ENCODE peak calls at places on chromosome X, in seven cellular contexts. F is ACHN; K is NCI-H146; N is activated CD8-positive, alpha-beta memory T cell treated with anti-CD3 and anti-CD28 coated beads, Interleukin-2, amount 10 ng/mL, durations not matched to agents 7 days and 5 days; X is Daoy; J is T-helper 1 cell; H is COR-L47. P is an unnamed sample.

GRCh38 chrX:151396042-151396826 is 772 bp upstream of the VMA21 start:
- DNase-seq in F (peak; percentile 26), X (peak; percentile 29), K (peak; percentile 85), J (no peak), H (peak; percentile 77), N (peak; percentile 55), P (no peak)

GRCh38 chrX:129652565-129653169 is 2.1 kb downstream of the APLN start:
- DNase-seq in K (no peak), H (no peak), F (no peak), N (no peak), X (no peak), J (no peak), P (no peak)

GRCh38 chrX:9341305-9342201 is 123.3 kb upstream of the TBL1X start:
- DNase-seq in J (peak; percentile 40), X (peak; percentile 35), N (peak; percentile 82), K (peak; percentile 40), F (peak; percentile 44), H (no peak), P (no peak)

GRCh38 chrX:1661048-1661921 is 46.4 kb downstream of the ASMT start:
- DNase-seq in J (peak; percentile 83), K (no peak), X (peak; percentile 40), F (no peak), N (peak; percentile 99), H (no peak), P (no peak)

GRCh38 chrX:48903290-48903689 is 5.6 kb downstream of the PQBP1 start:
- DNase-seq in N (no peak), K (no peak), F (no peak), X (no peak), J (no peak), H (no peak), P (no peak)

GRCh38 chrX:134460005-134460860 is at the start of gene HPRT1:
- DNase-seq in J (peak; percentile 72), H (peak; percentile 50), X (peak; percentile 81), F (peak; percentile 73), N (peak; percentile 86), K (peak; percentile 85), P (peak; percentile 60)

GRCh38 chrX:133985164-133986007 is at the start of gene GPC3:
- DNase-seq in F (peak; percentile 17), H (no peak), K (no peak), N (peak; percentile 39), J (peak; percentile 16), X (peak; percentile 78), P (peak; percentile 68)

GRCh38 chrX:151789179-151789800 is 54.7 kb downstream of the CNGA2 start:
- DNase-seq in H (no peak), K (no peak), F (peak; percentile 64), J (no peak), X (peak; percentile 82), N (no peak), P (no peak)

GRCh38 chrX:68693481-68694410 is 46.3 kb downstream of the STARD8 start:
- DNase-seq in J (no peak), F (peak; percentile 65), N (peak; percentile 40), X (peak; percentile 80), K (no peak), H (no peak), P (peak; percentile 25)

GRCh38 chrX:6941041-6941440 is 206.5 kb upstream of the STS start:
- DNase-seq in H (no peak), K (no peak), J (no peak), F (no peak), X (no peak), N (no peak), P (no peak)

GRCh38 chrX:154739952-154740351 is 10.9 kb downstream of the GAB3 start:
- DNase-seq in X (no peak), F (no peak), K (no peak), J (no peak), H (no peak), N (no peak), P (no peak)

GRCh38 chrX:124902953-124903352 is 416.7 kb upstream of the TEX13C start:
- DNase-seq in J (no peak), X (no peak), K (no peak), H (no peak), N (no peak), F (no peak), P (no peak)

GRCh38 chrX:132272826-132273225 is 53.6 kb upstream of the RAP2C start:
- DNase-seq in N (no peak), H (no peak), X (no peak), J (no peak), F (no peak), K (no peak), P (no peak)

GRCh38 chrX:148871422-148872152 is 371.2 kb downstream of the AFF2 start:
- DNase-seq in N (no peak), H (no peak), K (no peak), J (no peak), F (no peak), X (peak; percentile 11), P (no peak)

GRCh38 chrX:145609951-145610511 is 207.6 kb upstream of the SLITRK2 start:
- DNase-seq in N (no peak), F (peak; percentile 1), J (no peak), H (no peak), K (no peak), X (peak; percentile 60), P (no peak)

GRCh38 chrX:52216541-52216940 is 31.9 kb downstream of the MAGED4 start:
- DNase-seq in K (no peak), N (no peak), X (no peak), J (no peak), H (no peak), F (no peak), P (no peak)

GRCh38 chrX:134294548-134294947 is 57.6 kb downstream of the CCDC160 start:
- DNase-seq in H (no peak), N (no peak), F (peak; percentile 1), X (no peak), K (no peak), J (no peak), P (no peak)

P was measured in neural crest cell.